ENCODE peak calls at places on chromosomes 7 and 10, in nine cellular contexts. One of them, this sample, is unnamed. For H3K4me1 and H3K9me3, the result is how much of the 10 kb centered on the place peaks cover.

GRCh38 chr7:69624842-69625637 is 26.8 kb downstream of the AUTS2 start:
- DNase-seq in A549: no peak
- DNase-seq in Peyer's patch: no peak
- DNase-seq in HCT116: no peak
- DNase-seq in transverse colon: no peak
- DNase-seq in uterus: no peak
- DNase-seq in H1: no peak
- DNase-seq in tibial nerve: no peak
- DNase-seq in K562: no peak
- DNase-seq in this sample: no peak

GRCh38 chr10:132614431-132615341 is 77.1 kb downstream of the INPP5A start:
- DNase-seq in A549: no peak
- DNase-seq in H1: no peak
- DNase-seq in HCT116: no peak
- DNase-seq in transverse colon: no peak
- DNase-seq in tibial nerve: no peak
- DNase-seq in Peyer's patch: no peak
- DNase-seq in K562: no peak
- DNase-seq in uterus: peak
- DNase-seq in this sample: no peak

GRCh38 chr10:80196270-80196949 is 8.9 kb downstream of the ANXA11 start:
- DNase-seq in A549: peak
- DNase-seq in HCT116: peak
- DNase-seq in uterus: no peak
- DNase-seq in H1: no peak
- DNase-seq in tibial nerve: no peak
- DNase-seq in K562: no peak
- DNase-seq in Peyer's patch: peak
- DNase-seq in transverse colon: peak
- DNase-seq in this sample: peak

GRCh38 chr10:72370201-72370722 is 15.5 kb upstream of the DNAJB12 start:
- DNase-seq in A549: no peak
- DNase-seq in uterus: no peak
- DNase-seq in H1: no peak
- DNase-seq in K562: no peak
- DNase-seq in tibial nerve: no peak
- DNase-seq in Peyer's patch: no peak
- DNase-seq in HCT116: no peak
- DNase-seq in transverse colon: no peak
- DNase-seq in this sample: no peak

GRCh38 chr7:28804990-28805389 is 153.1 kb downstream of the TRIL start:
- DNase-seq in HCT116: no peak
- DNase-seq in A549: peak
- DNase-seq in K562: no peak
- DNase-seq in Peyer's patch: no peak
- DNase-seq in uterus: no peak
- DNase-seq in tibial nerve: no peak
- DNase-seq in H1: no peak
- DNase-seq in transverse colon: no peak
- DNase-seq in this sample: no peak

GRCh38 chr10:132704008-132704814 is 81.7 kb downstream of the NKX6-2 start:
- DNase-seq in transverse colon: no peak
- DNase-seq in Peyer's patch: no peak
- DNase-seq in A549: no peak
- DNase-seq in K562: no peak
- DNase-seq in H1: no peak
- DNase-seq in uterus: no peak
- DNase-seq in tibial nerve: no peak
- DNase-seq in HCT116: no peak
- DNase-seq in this sample: no peak

GRCh38 chr10:99612167-99612831 is 7.9 kb downstream of the SLC25A28 start:
- DNase-seq in K562: peak
- DNase-seq in Peyer's patch: no peak
- DNase-seq in transverse colon: peak
- DNase-seq in HCT116: peak
- DNase-seq in uterus: no peak
- DNase-seq in H1: no peak
- DNase-seq in tibial nerve: no peak
- DNase-seq in A549: peak
- DNase-seq in this sample: no peak

GRCh38 chr7:98878365-98879197 is at the start of gene TRRAP:
- DNase-seq in A549: peak
- DNase-seq in K562: peak
- DNase-seq in transverse colon: peak
- DNase-seq in tibial nerve: peak
- DNase-seq in uterus: peak
- DNase-seq in HCT116: no peak
- DNase-seq in Peyer's patch: peak
- DNase-seq in H1: peak
- DNase-seq in this sample: peak

GRCh38 chr7:135177021-135177696 is 6.7 kb upstream of the CYREN start:
- DNase-seq in tibial nerve: no peak
- DNase-seq in Peyer's patch: no peak
- DNase-seq in H1: no peak
- DNase-seq in K562: no peak
- DNase-seq in uterus: no peak
- DNase-seq in transverse colon: no peak
- DNase-seq in A549: peak
- DNase-seq in HCT116: no peak
- DNase-seq in this sample: no peak

GRCh38 chr10:12643279-12643678 is 293.9 kb downstream of the CAMK1D start:
- DNase-seq in tibial nerve: no peak
- DNase-seq in transverse colon: no peak
- DNase-seq in H1: no peak
- DNase-seq in HCT116: no peak
- DNase-seq in A549: no peak
- DNase-seq in K562: peak
- DNase-seq in uterus: no peak
- DNase-seq in Peyer's patch: no peak
- DNase-seq in this sample: no peak

GRCh38 chr10:65342226-65342625 is 1583.6 kb upstream of the LRRTM3 start:
- DNase-seq in uterus: no peak
- DNase-seq in Peyer's patch: no peak
- DNase-seq in HCT116: no peak
- DNase-seq in tibial nerve: no peak
- DNase-seq in transverse colon: no peak
- DNase-seq in H1: no peak
- DNase-seq in K562: no peak
- DNase-seq in A549: no peak
- DNase-seq in this sample: no peak

GRCh38 chr7:105496501-105496900 is 25.6 kb downstream of the PUS7 start:
- DNase-seq in A549: no peak
- DNase-seq in Peyer's patch: no peak
- DNase-seq in transverse colon: no peak
- DNase-seq in tibial nerve: no peak
- DNase-seq in uterus: no peak
- DNase-seq in H1: no peak
- DNase-seq in HCT116: no peak
- DNase-seq in K562: no peak
- DNase-seq in this sample: no peak

GRCh38 chr7:83524286-83525075 is 124.5 kb downstream of the SEMA3E start:
- DNase-seq in H1: no peak
- DNase-seq in Peyer's patch: no peak
- DNase-seq in A549: peak
- DNase-seq in HCT116: no peak
- DNase-seq in K562: no peak
- DNase-seq in transverse colon: no peak
- DNase-seq in tibial nerve: no peak
- DNase-seq in uterus: no peak
- DNase-seq in this sample: no peak

GRCh38 chr7:70132802-70133201 is 534.5 kb downstream of the AUTS2 start:
- DNase-seq in tibial nerve: no peak
- DNase-seq in A549: no peak
- DNase-seq in K562: no peak
- DNase-seq in Peyer's patch: no peak
- DNase-seq in transverse colon: no peak
- DNase-seq in uterus: no peak
- DNase-seq in HCT116: no peak
- DNase-seq in H1: no peak
- DNase-seq in this sample: no peak

GRCh38 chr10:29140991-29141390 is 147.9 kb upstream of the LYZL1 start:
- DNase-seq in HCT116: no peak
- DNase-seq in tibial nerve: no peak
- DNase-seq in H1: no peak
- DNase-seq in K562: no peak
- DNase-seq in uterus: no peak
- DNase-seq in A549: peak
- DNase-seq in Peyer's patch: no peak
- DNase-seq in transverse colon: no peak
- DNase-seq in this sample: no peak

GRCh38 chr10:92778091-92778490 is 70.2 kb upstream of the EXOC6 start:
- DNase-seq in tibial nerve: no peak
- DNase-seq in transverse colon: no peak
- DNase-seq in A549: no peak
- DNase-seq in H1: no peak
- DNase-seq in uterus: no peak
- DNase-seq in Peyer's patch: no peak
- DNase-seq in HCT116: no peak
- DNase-seq in K562: no peak
- DNase-seq in this sample: no peak

GRCh38 chr10:62384447-62385081 is 10.4 kb downstream of the ZNF365 start:
- DNase-seq in uterus: no peak
- DNase-seq in A549: no peak
- DNase-seq in HCT116: peak
- DNase-seq in Peyer's patch: no peak
- DNase-seq in K562: no peak
- DNase-seq in H1: no peak
- DNase-seq in tibial nerve: no peak
- DNase-seq in transverse colon: no peak
- DNase-seq in this sample: no peak

DNA sequence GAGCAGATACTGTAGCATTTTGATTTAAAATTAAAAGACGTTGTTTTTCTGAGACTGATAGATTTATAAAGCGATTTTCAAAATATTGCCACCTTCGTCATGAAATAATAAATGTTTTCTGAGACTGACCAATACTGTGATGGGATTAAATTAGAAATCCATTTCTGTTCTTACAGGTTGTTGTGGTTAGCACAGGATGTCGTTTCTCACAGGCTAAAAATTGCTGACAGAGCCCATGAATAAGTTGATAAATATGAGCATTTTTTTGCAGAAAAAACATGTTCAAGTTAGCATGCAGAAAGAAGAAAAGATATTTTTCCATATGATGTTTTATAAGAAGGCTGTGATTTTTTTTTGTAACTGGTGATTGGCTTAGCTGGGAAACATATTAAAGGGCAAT is 66.8 kb downstream of the POU6F2 start:
- DNase-seq in A549: no peak
- DNase-seq in Peyer's patch: no peak
- DNase-seq in transverse colon: no peak
- DNase-seq in HCT116: no peak
- DNase-seq in K562: no peak
- DNase-seq in H1: no peak
- DNase-seq in uterus: no peak
- DNase-seq in tibial nerve: no peak
- DNase-seq in this sample: no peak
- H3K4me1 ChIP-seq in A549: under half
- H3K4me1 ChIP-seq in Peyer's patch: under half
- H3K4me1 ChIP-seq in transverse colon: under half
- H3K4me1 ChIP-seq in HCT116: under half
- H3K4me1 ChIP-seq in K562: under half
- H3K4me1 ChIP-seq in H1: under half
- H3K4me1 ChIP-seq in uterus: under half
- H3K4me1 ChIP-seq in tibial nerve: under half
- H3K4me1 ChIP-seq in this sample: under half

DNA sequence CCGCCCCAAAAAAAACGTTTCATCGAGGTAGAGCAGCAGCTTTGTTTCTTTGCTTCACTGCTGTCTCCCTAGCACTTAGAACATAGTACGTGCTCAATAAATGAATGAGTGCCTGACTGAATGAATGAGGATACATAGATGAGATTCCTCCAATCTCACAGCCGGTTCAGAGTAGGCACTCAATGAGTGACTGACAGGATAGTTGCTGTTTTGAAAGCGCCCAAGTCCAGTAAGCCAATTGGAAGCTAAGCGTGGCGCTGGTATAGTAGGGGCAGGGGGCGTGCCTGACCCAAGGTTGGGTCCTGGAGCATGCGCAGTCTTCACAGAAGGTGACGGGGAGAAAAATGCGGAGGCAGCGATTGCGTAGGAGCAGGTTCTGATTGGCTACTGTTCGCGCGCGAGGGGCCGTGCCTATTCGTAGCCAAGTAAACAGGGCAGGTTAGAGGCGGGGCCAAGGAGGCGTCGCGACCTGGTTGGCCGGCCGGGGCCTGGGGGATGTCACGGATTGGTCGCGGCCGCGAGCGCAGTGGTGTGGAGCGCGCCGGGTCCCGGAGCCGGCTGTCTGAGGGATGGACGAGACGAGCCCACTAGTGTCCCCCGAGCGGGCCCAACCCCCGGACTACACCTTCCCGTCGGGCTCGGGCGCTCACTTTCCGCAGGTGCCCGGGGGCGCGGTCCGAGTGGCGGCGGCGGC is at the start of gene PI4K2A:
- DNase-seq in tibial nerve: peak
- DNase-seq in K562: peak
- DNase-seq in uterus: peak
- DNase-seq in HCT116: peak
- DNase-seq in A549: peak
- DNase-seq in Peyer's patch: peak
- DNase-seq in H1: peak
- DNase-seq in transverse colon: peak
- DNase-seq in this sample: peak
- TF ChIP-seq POLR2A in tibial nerve: peak
- TF ChIP-seq POLR2A in K562: peak
- TF ChIP-seq POLR2A in uterus: peak
- TF ChIP-seq POLR2A in HCT116: no peak
- TF ChIP-seq POLR2A in A549: peak
- TF ChIP-seq POLR2A in Peyer's patch: peak
- TF ChIP-seq POLR2A in H1: peak
- TF ChIP-seq POLR2A in transverse colon: peak
- TF ChIP-seq POLR2A in this sample: no peak

DNA sequence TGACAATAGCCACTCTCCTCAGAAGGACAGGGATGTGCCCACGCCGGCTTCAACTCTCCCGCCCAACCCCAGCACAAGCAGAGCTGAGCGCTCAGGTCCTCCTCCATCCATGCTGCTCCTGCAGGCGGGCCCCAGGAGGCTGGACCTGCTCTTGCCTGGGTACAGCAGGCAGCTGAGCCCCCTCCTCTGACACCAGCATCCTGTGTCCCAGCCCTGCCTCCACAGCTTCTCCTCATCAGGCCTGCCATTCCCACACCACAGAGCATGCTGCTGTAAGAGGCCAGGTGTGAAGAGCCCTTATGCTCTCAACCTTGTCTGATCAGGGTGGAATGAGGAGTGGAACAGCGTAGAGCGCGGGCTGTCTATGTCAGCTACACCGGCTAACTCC is 302.2 kb downstream of the PTPRN2 start:
- DNase-seq in HCT116: no peak
- DNase-seq in A549: no peak
- DNase-seq in tibial nerve: no peak
- DNase-seq in uterus: no peak
- DNase-seq in K562: no peak
- DNase-seq in transverse colon: no peak
- DNase-seq in H1: peak
- DNase-seq in Peyer's patch: no peak
- DNase-seq in this sample: peak
- H3K9me3 ChIP-seq in HCT116: under half
- H3K9me3 ChIP-seq in A549: under half
- H3K9me3 ChIP-seq in tibial nerve: under half
- H3K9me3 ChIP-seq in uterus: under half
- H3K9me3 ChIP-seq in K562: under half
- H3K9me3 ChIP-seq in transverse colon: under half
- H3K9me3 ChIP-seq in H1: under half
- H3K9me3 ChIP-seq in Peyer's patch: under half
- H3K9me3 ChIP-seq in this sample: under half

GRCh38 chr10:119278126-119278701 is 70.8 kb downstream of the GRK5 start:
- DNase-seq in uterus: no peak
- DNase-seq in Peyer's patch: no peak
- DNase-seq in tibial nerve: no peak
- DNase-seq in K562: no peak
- DNase-seq in H1: no peak
- DNase-seq in HCT116: no peak
- DNase-seq in A549: no peak
- DNase-seq in transverse colon: no peak
- DNase-seq in this sample: no peak
- H3K4me1 ChIP-seq in uterus: under half
- H3K4me1 ChIP-seq in Peyer's patch: under half
- H3K4me1 ChIP-seq in tibial nerve: under half
- H3K4me1 ChIP-seq in K562: under half
- H3K4me1 ChIP-seq in H1: under half
- H3K4me1 ChIP-seq in HCT116: under half
- H3K4me1 ChIP-seq in A549: under half
- H3K4me1 ChIP-seq in transverse colon: under half
- H3K4me1 ChIP-seq in this sample: under half